ENCODE peak calls at places on chromosome 13, in five cellular contexts. Q is WTC11, O is HFF-Myc, J is heart right ventricle, Z is neural crest cell. I is an unnamed sample.

GRCh38 chr13:80337706-80338105 is 3.2 kb downstream of the SPRY2 start:
- DNase-seq in Q (no peak), O (no peak), J (no peak), Z (no peak), I (no peak)

GRCh38 chr13:26584713-26585112 is 27.2 kb downstream of the WASF3 start:
- DNase-seq in Q (no peak), O (no peak), J (no peak), Z (no peak), I (no peak)

GRCh38 chr13:19845758-19846157 is 17.7 kb downstream of the ZMYM5 start:
- DNase-seq in Q (no peak), O (peak), J (no peak), Z (no peak), I (no peak)

GRCh38 chr13:98681017-98681416 is 71.5 kb downstream of the SLC15A1 start:
- DNase-seq in Q (no peak), O (no peak), J (no peak), Z (no peak), I (peak)

GRCh38 chr13:51814825-51815650 is 11.1 kb upstream of the DHRS12 start:
- DNase-seq in Q (peak), O (no peak), J (no peak), Z (peak), I (no peak)

GRCh38 chr13:28493740-28494536 is 990 bp downstream of the FLT1 start:
- DNase-seq in Q (peak), O (no peak), J (peak), Z (no peak), I (no peak)

GRCh38 chr13:97020689-97021240 is 26.5 kb upstream of the OXGR1 start:
- DNase-seq in Q (no peak), O (no peak), J (no peak), Z (no peak), I (no peak)

GRCh38 chr13:113207890-113208423 is 512 bp downstream of the PCID2 start:
- DNase-seq in Q (peak), O (no peak), J (peak), Z (no peak), I (peak)

GRCh38 chr13:100203696-100204367 is 114.9 kb downstream of the PCCA start:
- DNase-seq in Q (no peak), O (peak), J (no peak), Z (no peak), I (no peak)

GRCh38 chr13:101397742-101398141 is 18.6 kb downstream of the NALCN start:
- DNase-seq in Q (no peak), O (peak), J (no peak), Z (no peak), I (no peak)

GRCh38 chr13:103640617-103641016 is 574.4 kb upstream of the SLC10A2 start:
- DNase-seq in Q (no peak), O (no peak), J (no peak), Z (no peak), I (no peak)

GRCh38 chr13:101785858-101786257 is 333.4 kb downstream of the ITGBL1 start:
- DNase-seq in Q (peak), O (no peak), J (peak), Z (peak), I (no peak)

GRCh38 chr13:87851395-87851794 is 180.2 kb downstream of the SLITRK5 start:
- DNase-seq in Q (no peak), O (no peak), J (no peak), Z (no peak), I (no peak)

GRCh38 chr13:51844862-51845573 is at the start of gene TMEM272:
- DNase-seq in Q (peak), O (no peak), J (peak), Z (peak), I (peak)

GRCh38 chr13:32737111-32737571 is 150.9 kb downstream of the PDS5B start:
- DNase-seq in Q (no peak), O (no peak), J (no peak), Z (no peak), I (no peak)

GRCh38 chr13:110815471-110816204 is 99.2 kb downstream of the ANKRD10 start:
- DNase-seq in Q (no peak), O (no peak), J (no peak), Z (no peak), I (no peak)

DNA sequence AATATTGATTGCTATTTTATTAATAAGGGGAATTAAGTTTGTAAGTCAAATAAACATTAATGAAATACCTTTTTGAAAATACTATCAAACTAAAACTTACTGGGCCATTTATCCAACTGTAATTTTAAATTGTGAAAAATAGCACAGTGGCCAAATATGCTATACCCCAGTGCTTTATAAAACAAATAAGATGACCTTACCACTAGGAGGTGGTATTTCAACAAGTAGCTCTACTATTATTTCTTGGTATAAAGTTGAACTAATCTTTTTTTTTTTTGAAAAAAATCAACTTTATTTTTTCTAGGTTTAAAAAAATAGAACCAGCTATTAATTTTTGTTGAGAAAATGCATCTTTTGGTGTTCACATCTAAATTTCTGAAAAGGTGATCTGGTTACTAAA is 14.7 kb downstream of the LACC1 start:
- DNase-seq in Q (no peak), O (no peak), J (no peak), Z (no peak), I (no peak)
- TF ChIP-seq CTCF in Q (no peak), O (no peak), J (no peak), Z (peak), I (peak)

GRCh38 chr13:93730780-93731179 is 504.2 kb downstream of the GPC6 start:
- DNase-seq in Q (no peak), O (peak), J (no peak), Z (no peak), I (no peak)
- TF ChIP-seq CTCF in Q (no peak), O (no peak), J (no peak), Z (no peak), I (no peak)

DNA sequence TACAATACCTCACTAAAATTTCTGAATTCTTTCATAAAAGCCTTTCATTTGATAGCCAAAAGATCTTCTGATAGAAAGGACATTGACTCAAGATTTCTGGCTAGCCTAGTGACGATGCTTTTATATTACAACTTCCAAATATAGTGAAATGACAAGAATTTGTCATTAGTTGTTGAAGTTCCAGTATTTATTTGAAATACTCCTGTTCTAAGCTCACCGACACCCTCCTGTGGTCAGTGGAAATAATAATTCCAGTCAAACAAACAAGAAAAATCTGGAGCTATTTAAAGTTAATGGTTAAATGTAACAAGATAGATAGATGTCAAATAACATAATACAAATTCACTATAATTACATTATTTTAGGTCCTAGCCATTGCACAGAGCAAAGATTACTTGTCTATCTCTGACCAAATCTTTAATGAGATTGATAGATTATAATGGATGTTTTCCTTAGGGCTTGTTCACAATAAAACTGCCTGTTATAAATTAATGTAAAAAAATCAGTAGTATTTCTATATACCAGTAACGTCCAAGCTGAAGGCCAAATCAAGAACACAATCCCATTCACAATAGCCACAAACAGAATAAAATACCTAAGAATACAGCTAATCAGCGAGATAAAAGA is 195.5 kb downstream of the RGCC start:
- DNase-seq in Q (no peak), O (no peak), J (no peak), Z (peak), I (no peak)
- TF ChIP-seq CTCF in Q (no peak), O (peak), J (peak), Z (peak), I (peak)

GRCh38 chr13:31538067-31539042 is 201.0 kb upstream of the RXFP2 start:
- DNase-seq in Q (no peak), O (peak), J (no peak), Z (no peak), I (no peak)
- TF ChIP-seq CTCF in Q (peak), O (peak), J (peak), Z (peak), I (peak)

GRCh38 chr13:24922390-24923304 is 158.7 kb downstream of the RNF17 start:
- DNase-seq in Q (peak), O (peak), J (peak), Z (peak), I (peak)
- TF ChIP-seq CTCF in Q (no peak), O (no peak), J (no peak), Z (peak), I (no peak)

DNA sequence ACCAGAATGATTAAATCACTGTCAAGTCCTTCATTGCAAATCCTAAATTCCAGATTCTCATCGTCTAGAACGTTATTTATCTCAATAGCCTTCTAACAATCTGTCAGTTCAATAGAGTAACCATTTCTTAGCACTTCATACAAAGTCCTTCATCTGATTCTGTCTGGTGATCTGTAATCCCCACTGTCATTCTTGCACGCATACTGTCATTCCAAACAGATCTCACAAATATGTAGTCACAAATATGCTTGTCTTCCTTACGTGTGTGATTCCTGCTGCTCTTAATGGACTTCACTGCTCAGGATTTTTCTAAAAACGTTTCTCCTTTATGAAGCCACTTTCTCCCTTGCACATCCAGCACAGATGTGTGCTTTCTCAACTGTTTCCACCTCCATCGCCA is 1197.4 kb downstream of the EFNB2 start:
- DNase-seq in Q (no peak), O (no peak), J (no peak), Z (no peak), I (no peak)
- TF ChIP-seq CTCF in Q (no peak), O (no peak), J (no peak), Z (no peak), I (no peak)

GRCh38 chr13:109315481-109315880 is 470.9 kb downstream of the IRS2 start:
- DNase-seq in Q (no peak), O (no peak), J (no peak), Z (no peak), I (no peak)

GRCh38 chr13:109312399-109312798 is 474.0 kb downstream of the IRS2 start:
- DNase-seq in Q (no peak), O (no peak), J (no peak), Z (no peak), I (no peak)

GRCh38 chr13:109307027-109307426 is 479.4 kb downstream of the IRS2 start:
- DNase-seq in Q (no peak), O (no peak), J (no peak), Z (no peak), I (no peak)

GRCh38 chr13:109314101-109314500 is 472.3 kb downstream of the IRS2 start:
- DNase-seq in Q (no peak), O (no peak), J (no peak), Z (no peak), I (no peak)

DNA sequence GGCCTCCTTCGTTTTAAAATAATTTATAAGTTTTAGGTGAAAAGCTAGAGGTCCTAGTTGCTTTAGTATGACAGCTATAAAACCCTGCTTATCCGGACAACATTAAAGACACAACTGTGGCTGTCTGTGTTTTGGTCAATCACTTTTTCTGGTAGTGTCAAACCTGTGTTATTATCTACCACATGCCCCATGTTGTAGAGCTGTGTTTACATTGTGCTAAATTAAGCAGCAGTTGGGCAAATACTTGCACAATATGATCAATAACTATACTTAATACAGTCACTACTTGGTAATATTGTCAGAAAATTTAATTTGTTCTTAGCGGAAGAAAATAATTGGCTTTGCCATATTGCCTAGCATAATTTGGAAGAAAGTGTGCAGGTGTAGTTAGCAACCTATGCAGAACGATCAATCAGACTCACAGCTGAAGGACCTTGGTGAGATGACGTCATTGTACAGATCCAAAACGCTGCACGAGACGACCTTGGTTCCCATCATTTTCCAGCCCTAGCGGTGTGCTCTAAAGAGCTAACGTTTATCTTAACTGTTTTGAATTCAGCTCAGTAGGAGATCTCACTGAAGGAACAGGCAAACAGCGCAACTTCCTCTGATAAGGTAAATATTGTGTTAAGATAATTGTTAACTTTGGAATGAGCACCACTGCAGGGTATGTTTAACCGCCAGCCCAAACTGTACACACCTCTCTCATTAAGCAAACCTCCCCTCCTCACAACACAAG is 476.6 kb downstream of the IRS2 start:
- DNase-seq in Q (no peak), O (no peak), J (no peak), Z (no peak), I (no peak)
- TF ChIP-seq CTCF in Q (no peak), O (no peak), J (no peak), Z (no peak), I (no peak)

I was measured in osteocyte.